ENCODE peak calls at places on chromosomes 12 and 14, in five cellular contexts. A is IMR-90, L is choroid plexus epithelial cell, S is Caco-2, W is testis. T is an unnamed sample.

GRCh38 chr14:31106768-31107167 is 80.6 kb upstream of the STRN3 start:
- DNase-seq in S (no peak), W (no peak), L (peak), A (peak), T (peak)

GRCh38 chr14:91059576-91060471 is 617 bp downstream of the RPS6KA5 start:
- DNase-seq in W (peak), L (peak), A (no peak), S (peak), T (peak)

GRCh38 chr12:8968761-8969160 is 19.3 kb upstream of the M6PR start:
- DNase-seq in A (no peak), L (no peak), W (no peak), S (no peak), T (no peak)

GRCh38 chr12:110037315-110037714 is 11.0 kb downstream of the C12orf76 start:
- DNase-seq in L (no peak), W (no peak), A (no peak), S (no peak), T (no peak)

GRCh38 chr14:58805605-58806358 is 168.0 kb downstream of the DACT1 start:
- DNase-seq in S (no peak), L (peak), W (no peak), A (peak), T (no peak)

GRCh38 chr12:99522456-99522855 is 125.1 kb upstream of the GARIN6 start:
- DNase-seq in S (no peak), A (no peak), L (no peak), W (no peak), T (no peak)

GRCh38 chr12:63889721-63890509 is 45.4 kb downstream of the SRGAP1 start:
- DNase-seq in A (no peak), W (no peak), S (peak), L (peak), T (no peak)

GRCh38 chr14:21047378-21047781 is 5.2 kb downstream of the RNASE7 start:
- DNase-seq in L (no peak), A (no peak), S (no peak), W (no peak), T (no peak)

GRCh38 chr12:99605-100004 is 33.0 kb downstream of the IQSEC3 start:
- DNase-seq in W (no peak), L (peak), A (peak), S (no peak), T (no peak)

GRCh38 chr12:121038861-121039654 is at the start of gene OASL:
- DNase-seq in A (no peak), L (peak), S (no peak), W (no peak), T (peak)

GRCh38 chr12:49108958-49109404 is 1.7 kb downstream of the LMBR1L start:
- DNase-seq in L (peak), S (peak), W (peak), A (peak), T (no peak)

GRCh38 chr12:119679081-119679480 is 11.1 kb downstream of the PRKAB1 start:
- DNase-seq in W (no peak), L (peak), S (no peak), A (no peak), T (no peak)

GRCh38 chr12:70598467-70599194 is 38.6 kb downstream of the PTPRB start:
- DNase-seq in W (peak), L (no peak), S (no peak), A (no peak), T (no peak)

GRCh38 chr12:64968989-64969819 is 144.8 kb downstream of the TBC1D30 start:
- DNase-seq in L (peak), A (no peak), W (no peak), S (no peak), T (peak)

GRCh38 chr14:61561144-61561543 is 134.2 kb upstream of the HIF1A start:
- DNase-seq in A (peak), L (peak), W (no peak), S (no peak), T (peak)

GRCh38 chr12:76199808-76200207 is 115.3 kb upstream of the NAP1L1 start:
- DNase-seq in S (no peak), W (no peak), A (peak), L (peak), T (no peak)

GRCh38 chr12:56599041-56599440 is 31.1 kb downstream of the BAZ2A start:
- DNase-seq in W (no peak), A (no peak), L (no peak), S (no peak), T (no peak)

GRCh38 chr12:111322336-111323250 is 46.3 kb downstream of the PHETA1 start:
- DNase-seq in L (no peak), S (no peak), W (peak), A (no peak), T (no peak)

GRCh38 chr12:122423258-122424165 is 1.0 kb upstream of the CLIP1 start:
- DNase-seq in L (peak), W (peak), S (peak), A (peak), T (peak)

GRCh38 chr14:34562776-34563150 is 23.3 kb upstream of the EAPP start:
- DNase-seq in S (peak), W (no peak), L (no peak), A (no peak), T (no peak)

GRCh38 chr12:111377440-111377839 is 8.5 kb upstream of the PHETA1 start:
- DNase-seq in L (no peak), A (no peak), S (no peak), W (no peak), T (no peak)

GRCh38 chr14:72605096-72605920 is 288.6 kb downstream of the DPF3 start:
- DNase-seq in W (no peak), A (no peak), L (no peak), S (no peak), T (no peak)

DNA sequence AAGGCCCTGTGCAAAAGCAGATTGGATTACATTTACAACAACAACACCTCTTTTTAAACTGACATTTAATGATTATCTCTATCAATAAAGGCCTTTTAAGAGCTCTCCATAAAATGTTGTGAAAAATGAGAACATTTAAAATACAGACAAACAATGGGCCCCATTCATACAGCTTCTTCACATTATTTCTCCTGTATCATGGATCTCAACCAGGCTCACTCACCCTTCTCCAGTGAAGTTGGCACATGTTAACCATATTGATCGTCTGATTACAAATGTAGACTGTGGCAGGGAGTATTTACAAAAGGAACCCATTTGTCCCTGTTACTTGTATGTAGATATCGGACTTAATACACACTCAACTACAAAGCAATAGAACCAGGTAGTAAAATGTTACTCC is 220.2 kb upstream of the BTG1 start:
- DNase-seq in W (no peak), S (no peak), L (no peak), A (no peak), T (no peak)
- H3K4me3 ChIP-seq in W (no peak), S (no peak), L (no peak), A (no peak), T (no peak)

GRCh38 chr12:113786107-113786506 is 180.0 kb downstream of the RBM19 start:
- DNase-seq in A (no peak), W (no peak), L (no peak), S (no peak), T (no peak)
- TF ChIP-seq CTCF in A (no peak), W (no peak), L (no peak), S (no peak), T (no peak)

GRCh38 chr14:73996731-73997107 is 22.4 kb downstream of the ENTPD5 start:
- DNase-seq in W (no peak), S (no peak), L (no peak), A (no peak), T (no peak)
- H3K4me3 ChIP-seq in W (no peak), S (no peak), L (no peak), A (no peak), T (no peak)

GRCh38 chr12:6935221-6935550 is 7.4 kb downstream of the ATN1 start:
- DNase-seq in L (peak), A (no peak), S (no peak), W (no peak), T (no peak)
- TF ChIP-seq CTCF in L (no peak), A (no peak), S (no peak), W (no peak), T (no peak)

GRCh38 chr12:127081058-127081457 is 1185.9 kb upstream of the TMEM132C start:
- DNase-seq in A (no peak), S (no peak), W (no peak), L (no peak), T (no peak)

GRCh38 chr12:127077262-127078045 is 1189.5 kb upstream of the TMEM132C start:
- DNase-seq in A (no peak), S (no peak), L (no peak), W (no peak), T (no peak)

GRCh38 chr12:127078577-127079350 is 1188.2 kb upstream of the TMEM132C start:
- DNase-seq in A (no peak), W (no peak), L (no peak), S (no peak), T (no peak)

GRCh38 chr12:127083028-127083949 is 1183.7 kb upstream of the TMEM132C start:
- DNase-seq in A (peak), L (peak), W (no peak), S (no peak), T (peak)

DNA sequence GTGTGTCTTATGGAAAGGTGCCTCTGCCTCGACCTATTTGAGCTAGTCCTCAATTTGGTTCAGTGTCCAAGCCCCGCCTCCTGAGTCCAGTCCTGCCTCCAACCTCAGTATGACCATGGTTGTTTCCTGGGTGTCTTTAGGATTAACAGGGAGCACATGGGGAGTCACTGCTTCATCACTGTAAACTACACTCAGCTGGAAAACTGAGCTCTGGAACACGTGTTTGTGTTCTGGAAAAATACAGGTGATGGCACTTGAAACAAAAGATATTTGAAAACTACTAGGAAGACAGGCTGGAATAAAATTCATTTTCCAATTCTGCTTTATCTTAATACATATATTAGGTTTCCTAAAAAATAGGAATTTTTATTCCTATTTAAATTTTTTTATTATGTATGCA is 1187.3 kb upstream of the TMEM132C start:
- DNase-seq in L (no peak), W (no peak), A (no peak), S (no peak), T (no peak)
- H3K4me3 ChIP-seq in L (no peak), W (no peak), A (no peak), S (no peak), T (no peak)

GRCh38 chr14:32368107-32368506 is 39.0 kb downstream of the AKAP6 start:
- DNase-seq in W (no peak), L (no peak), S (no peak), A (no peak), T (no peak)

GRCh38 chr14:32367501-32367900 is 38.4 kb downstream of the AKAP6 start:
- DNase-seq in A (no peak), S (no peak), W (no peak), L (no peak), T (peak)

GRCh38 chr14:32366995-32367394 is 37.9 kb downstream of the AKAP6 start:
- DNase-seq in A (no peak), L (peak), W (peak), S (no peak), T (no peak)

GRCh38 chr14:32364941-32365340 is 35.8 kb downstream of the AKAP6 start:
- DNase-seq in S (no peak), L (no peak), W (no peak), A (no peak), T (no peak)

DNA sequence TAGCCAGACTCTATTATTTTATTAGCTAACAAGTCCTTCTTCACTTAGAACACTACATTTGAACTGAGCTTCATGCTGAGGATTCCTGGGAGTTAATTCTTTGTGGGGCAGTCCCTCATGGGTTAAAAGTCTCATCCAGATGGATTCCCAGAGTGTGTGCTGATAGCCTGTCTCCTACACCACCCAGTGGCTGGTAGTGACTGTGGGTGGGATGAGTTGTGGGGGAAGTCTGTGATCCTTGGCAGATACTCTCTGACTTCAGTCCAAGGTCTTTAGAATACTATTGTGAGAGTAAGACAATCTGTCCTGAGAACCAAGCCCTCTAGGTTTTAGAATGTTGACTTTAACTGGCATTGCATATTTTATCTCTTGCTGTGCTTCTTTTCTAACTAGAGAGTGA is 37.2 kb downstream of the AKAP6 start:
- DNase-seq in L (peak), S (no peak), W (no peak), A (no peak), T (no peak)
- TF ChIP-seq CTCF in L (peak), S (no peak), W (no peak), A (peak), T (no peak)

T was measured in epithelial cell of esophagus.